ENCODE peak calls at places on chromosomes 1 and 21, in five cellular contexts. N, F, W, Y and T are unnamed samples.

GRCh38 chr21:29217818-29218252 is 80.9 kb upstream of the BACH1 start:
- DNase-seq in N (peak; percentile 95), F (no peak), Y (no peak), W (peak; percentile 92), T (no peak)

GRCh38 chr1:113531321-113531720 is 141.0 kb downstream of the MAGI3 start:
- DNase-seq in F (no peak), Y (no peak), N (no peak), W (no peak), T (no peak)

GRCh38 chr1:234437423-234438171 is 41.4 kb downstream of the TARBP1 start:
- DNase-seq in W (peak; percentile 1), Y (no peak), N (peak; percentile 28), F (peak; percentile 13), T (peak; percentile 77)

GRCh38 chr1:183025782-183026774 is 2.9 kb downstream of the LAMC1 start:
- DNase-seq in F (no peak), W (peak; percentile 25), N (peak; percentile 33), Y (no peak), T (no peak)

GRCh38 chr1:27451346-27451745 is 38.6 kb downstream of the WASF2 start:
- DNase-seq in N (no peak), W (no peak), F (no peak), Y (no peak), T (no peak)

GRCh38 chr1:208333676-208334075 is 89.5 kb upstream of the PLXNA2 start:
- DNase-seq in Y (no peak), F (no peak), N (no peak), W (no peak), T (no peak)

GRCh38 chr1:39189592-39190041 is 14.9 kb upstream of the MACF1 start:
- DNase-seq in W (peak; percentile 87), Y (no peak), N (peak; percentile 69), F (no peak), T (no peak)

GRCh38 chr1:239765163-239765562 is 326.5 kb upstream of the FMN2 start:
- DNase-seq in Y (no peak), F (no peak), W (no peak), N (no peak), T (no peak)

GRCh38 chr1:207020016-207020708 is 12.4 kb downstream of the C1orf116 start:
- DNase-seq in W (no peak), Y (no peak), N (no peak), F (peak; percentile 90), T (no peak)

GRCh38 chr1:68078647-68079046 is 28.2 kb upstream of the DIRAS3 start:
- DNase-seq in F (no peak), W (no peak), N (no peak), Y (no peak), T (no peak)

GRCh38 chr21:35989185-35989735 is 71.1 kb downstream of the SETD4 start:
- DNase-seq in F (peak; percentile 20), W (no peak), Y (no peak), N (peak; percentile 15), T (no peak)

GRCh38 chr1:192489748-192490147 is 85.8 kb upstream of the RGS1 start:
- DNase-seq in W (peak; percentile 95), Y (no peak), N (peak; percentile 96), F (no peak), T (no peak)

GRCh38 chr1:43367026-43367903 is 546 bp downstream of the ELOVL1 start:
- DNase-seq in F (peak; percentile 43), Y (no peak), N (no peak), W (no peak), T (peak; percentile 35)

GRCh38 chr1:224592636-224593579 is 23.2 kb upstream of the CNIH3 start:
- DNase-seq in Y (peak; percentile 15), F (no peak), W (peak; percentile 84), N (peak; percentile 94), T (no peak)

GRCh38 chr1:248098529-248098928 is 3.5 kb downstream of the OR2L13 start:
- DNase-seq in F (no peak), W (no peak), N (no peak), Y (no peak), T (no peak)

GRCh38 chr1:169618367-169618766 is 11.6 kb downstream of the SELP start:
- DNase-seq in N (no peak), F (no peak), Y (no peak), W (no peak), T (no peak)

GRCh38 chr1:60920561-60920960 is 161.8 kb upstream of the NFIA start:
- DNase-seq in W (no peak), N (no peak), F (no peak), Y (no peak), T (no peak)

GRCh38 chr1:54681396-54681795 is 34.3 kb upstream of the TTC4 start:
- DNase-seq in Y (no peak), W (peak; percentile 8), F (peak; percentile 25), N (no peak), T (no peak)

GRCh38 chr1:150575072-150575489 is 4.3 kb downstream of the MCL1 start:
- DNase-seq in Y (no peak), W (no peak), F (peak; percentile 77), N (peak; percentile 33), T (no peak)

GRCh38 chr1:112954059-112954458 is 1.9 kb downstream of the SLC16A1 start:
- DNase-seq in F (peak; percentile 3), W (peak; percentile 4), N (peak; percentile 9), Y (no peak), T (peak; percentile 19)

GRCh38 chr1:150528196-150528595 is 12.6 kb downstream of the FALEC start:
- DNase-seq in N (peak; percentile 55), F (no peak), Y (no peak), W (peak; percentile 72), T (no peak)

GRCh38 chr1:82979593-82980230 is 1019.2 kb downstream of the TTLL7 start:
- DNase-seq in N (no peak), W (no peak), F (no peak), Y (no peak), T (no peak)

GRCh38 chr1:109277434-109278204 is 5.3 kb downstream of the PSRC1 start:
- DNase-seq in Y (peak; percentile 88), F (peak; percentile 91), N (peak; percentile 58), W (peak; percentile 45), T (peak; percentile 79)

GRCh38 chr1:244788493-244789275 is 46.8 kb upstream of the COX20 start:
- DNase-seq in W (no peak), N (no peak), F (no peak), Y (no peak), T (no peak)

GRCh38 chr1:42195841-42196240 is 31.3 kb upstream of the GUCA2A start:
- DNase-seq in W (no peak), F (no peak), N (no peak), Y (no peak), T (no peak)

GRCh38 chr1:12799730-12800129 is 8.5 kb downstream of the PRAMEF1 start:
- DNase-seq in Y (no peak), W (no peak), N (no peak), F (no peak), T (no peak)

GRCh38 chr1:175540928-175541645 is 202.3 kb downstream of the TNR start:
- DNase-seq in N (no peak), Y (no peak), F (no peak), W (no peak), T (no peak)

GRCh38 chr1:226463925-226464598 is 56.2 kb upstream of the PARP1 start:
- DNase-seq in W (no peak), F (no peak), Y (no peak), N (no peak), T (no peak)

GRCh38 chr1:225996946-225997545 is 2.1 kb downstream of the SDE2 start:
- DNase-seq in W (no peak), Y (no peak), N (peak; percentile 19), F (no peak), T (no peak)

GRCh38 chr1:11498956-11499824 is 20.2 kb downstream of the DISP3 start:
- DNase-seq in N (no peak), Y (no peak), W (no peak), F (no peak), T (no peak)

GRCh38 chr21:28018741-28019669 is 973.7 kb downstream of the LTN1 start:
- DNase-seq in W (peak; percentile 0), N (no peak), Y (peak; percentile 92), F (peak; percentile 24), T (no peak)

GRCh38 chr1:77991638-77992037 is 12.8 kb upstream of the FUBP1 start:
- DNase-seq in F (no peak), Y (no peak), N (no peak), W (no peak), T (no peak)